ENCODE peak calls at places on chromosome 14, in four cellular contexts. F, I, W and D are unnamed samples.

GRCh38 chr14:104931771-104932675 is 7.3 kb downstream of the PLD4 start:
- DNase-seq in F (no peak), I (no peak), W (peak), D (peak)

GRCh38 chr14:92958373-92959188 is 35.6 kb downstream of the CHGA start:
- DNase-seq in F (no peak), I (no peak), W (no peak), D (no peak)

GRCh38 chr14:24051162-24051788 is 534 bp upstream of the CARMIL3 start:
- DNase-seq in F (no peak), I (peak), W (peak), D (peak)

GRCh38 chr14:105059035-105059916 is 6.0 kb downstream of the GPR132 start:
- DNase-seq in F (no peak), I (no peak), W (peak), D (peak)

GRCh38 chr14:74882103-74882920 is 596 bp downstream of the DLST start:
- DNase-seq in F (no peak), I (no peak), W (peak), D (peak)

GRCh38 chr14:99572173-99572999 is 31.6 kb downstream of the CCDC85C start:
- DNase-seq in F (no peak), I (no peak), W (no peak), D (no peak)

GRCh38 chr14:25197885-25198284 is 147.9 kb upstream of the STXBP6 start:
- DNase-seq in F (no peak), I (no peak), W (no peak), D (no peak)

GRCh38 chr14:76091036-76091435 is 60.7 kb upstream of the GPATCH2L start:
- DNase-seq in F (no peak), I (no peak), W (peak), D (peak)

GRCh38 chr14:89489796-89490506 is 72.9 kb upstream of the FOXN3 start:
- DNase-seq in F (no peak), I (no peak), W (no peak), D (no peak)

GRCh38 chr14:105098316-105098715 is 33.1 kb upstream of the GPR132 start:
- DNase-seq in F (no peak), I (no peak), W (no peak), D (no peak)

GRCh38 chr14:54681819-54682261 is 114.9 kb downstream of the SAMD4A start:
- DNase-seq in F (no peak), I (no peak), W (no peak), D (no peak)

GRCh38 chr14:106842687-106843086 is 1316.3 kb downstream of the TMEM121 start:
- DNase-seq in F (no peak), I (no peak), W (no peak), D (no peak)

GRCh38 chr14:32761381-32761968 is 177.2 kb upstream of the NPAS3 start:
- DNase-seq in F (no peak), I (no peak), W (no peak), D (no peak)

GRCh38 chr14:22556021-22556989 is 32.7 kb downstream of the DAD1 start:
- DNase-seq in F (no peak), I (no peak), W (peak), D (no peak)

GRCh38 chr14:98835051-98835824 is 436.8 kb downstream of the BCL11B start:
- DNase-seq in F (no peak), I (no peak), W (no peak), D (no peak)

GRCh38 chr14:50040401-50040775 is 76.0 kb downstream of the VCPKMT start:
- DNase-seq in F (no peak), I (no peak), W (no peak), D (peak)

GRCh38 chr14:54356172-54356571 is 40.6 kb upstream of the CDKN3 start:
- DNase-seq in F (no peak), I (no peak), W (no peak), D (no peak)

GRCh38 chr14:35661875-35662274 is 127.9 kb downstream of the INSM2 start:
- DNase-seq in F (no peak), I (no peak), W (no peak), D (no peak)

GRCh38 chr14:61603736-61604135 is 91.6 kb upstream of the HIF1A start:
- DNase-seq in F (no peak), I (no peak), W (no peak), D (no peak)

GRCh38 chr14:100256339-100256895 is 17.5 kb downstream of the YY1 start:
- DNase-seq in F (no peak), I (no peak), W (no peak), D (no peak)

GRCh38 chr14:50475460-50475859 is 56.9 kb downstream of the MAP4K5 start:
- DNase-seq in F (no peak), I (no peak), W (no peak), D (peak)

GRCh38 chr14:103143535-103143934 is 20.3 kb downstream of the TNFAIP2 start:
- DNase-seq in F (no peak), I (no peak), W (no peak), D (no peak)